ENCODE peak calls at places on chromosomes 3 and 15, in five cellular contexts. W, N, S, M and X are unnamed samples.

GRCh38 chr3:13391308-13391707 is 28.8 kb downstream of the NUP210 start:
- DNase-seq in N (no peak), S (peak), M (no peak), W (no peak), X (no peak)

GRCh38 chr3:31254483-31254882 is 278.2 kb upstream of the STT3B start:
- DNase-seq in S (no peak), N (no peak), M (no peak), W (no peak), X (no peak)

GRCh38 chr3:49930922-49931321 is 1.3 kb upstream of the MON1A start:
- DNase-seq in W (no peak), N (peak), S (no peak), M (no peak), X (no peak)

GRCh38 chr3:40690696-40691597 is 166.2 kb downstream of the ZNF621 start:
- DNase-seq in N (no peak), S (no peak), M (no peak), W (peak), X (peak)

GRCh38 chr3:126358038-126358815 is 1.0 kb upstream of the KLF15 start:
- DNase-seq in W (peak), S (no peak), N (no peak), M (no peak), X (no peak)

GRCh38 chr3:32973982-32974381 is 22.5 kb downstream of the CCR4 start:
- DNase-seq in N (peak), M (no peak), S (peak), W (no peak), X (no peak)

GRCh38 chr15:67035886-67036285 is 29.5 kb upstream of the SMAD3 start:
- DNase-seq in W (no peak), M (no peak), N (no peak), S (no peak), X (no peak)

GRCh38 chr3:112610121-112610520 is 30.8 kb downstream of the CCDC80 start:
- DNase-seq in W (no peak), N (no peak), M (no peak), S (no peak), X (no peak)

GRCh38 chr15:73932381-73933191 is 6.3 kb downstream of the LOXL1 start:
- DNase-seq in S (no peak), W (no peak), N (no peak), M (no peak), X (no peak)